ENCODE peak calls at places on chromosomes 5 and 9, in six cellular contexts. V is upper lobe of right lung, M is IMR-90, D is transverse colon, Y is fibroblast of mammary gland, F is neural crest cell. Z is an unnamed sample.

GRCh38 chr5:52693279-52693678 is 94.4 kb upstream of the ITGA1 start:
- DNase-seq in V (no peak), Y (peak), M (peak), F (no peak), D (peak), Z (no peak)

GRCh38 chr9:36738318-36738975 is 165.8 kb downstream of the MELK start:
- DNase-seq in F (no peak), V (no peak), Y (peak), M (peak), D (no peak), Z (no peak)

GRCh38 chr9:105355810-105356209 is 92.0 kb upstream of the FSD1L start:
- DNase-seq in Y (peak), F (no peak), M (peak), D (peak), V (no peak), Z (no peak)

GRCh38 chr9:88025411-88026132 is 51.2 kb upstream of the CDK20 start:
- DNase-seq in F (no peak), D (no peak), M (no peak), Y (no peak), V (no peak), Z (no peak)

GRCh38 chr5:142038735-142039134 is 25.9 kb upstream of the GNPDA1 start:
- DNase-seq in D (no peak), F (no peak), M (no peak), Y (no peak), V (no peak), Z (no peak)

GRCh38 chr9:34151398-34151797 is 24.9 kb upstream of the DCAF12 start:
- DNase-seq in M (no peak), D (no peak), V (no peak), F (no peak), Y (no peak), Z (no peak)

GRCh38 chr5:128395073-128395472 is 143.0 kb downstream of the FBN2 start:
- DNase-seq in M (no peak), F (no peak), V (no peak), Y (no peak), D (no peak), Z (no peak)

GRCh38 chr5:74367241-74367733 is 273.2 kb downstream of the ENC1 start:
- DNase-seq in Y (no peak), V (no peak), M (no peak), F (no peak), D (no peak), Z (no peak)

GRCh38 chr5:142608094-142608493 is 77.8 kb downstream of the FGF1 start:
- DNase-seq in M (no peak), V (no peak), F (no peak), D (no peak), Y (no peak), Z (no peak)

GRCh38 chr9:122221223-122221811 is 7.4 kb downstream of the LHX6 start:
- DNase-seq in M (no peak), V (no peak), Y (no peak), D (no peak), F (no peak), Z (no peak)

GRCh38 chr5:37730896-37731455 is 108.9 kb downstream of the GDNF start:
- DNase-seq in F (no peak), Y (no peak), D (no peak), V (no peak), M (no peak), Z (no peak)

GRCh38 chr9:89497181-89497963 is 541 bp downstream of the SEMA4D start:
- DNase-seq in D (peak), F (peak), V (no peak), Y (no peak), M (no peak), Z (peak)

GRCh38 chr5:137867664-137868063 is at the start of gene MYOT:
- DNase-seq in Y (no peak), F (no peak), M (no peak), D (no peak), V (no peak), Z (no peak)

GRCh38 chr5:131720714-131721113 is 76.1 kb downstream of the FNIP1 start:
- DNase-seq in F (no peak), D (no peak), M (no peak), Y (peak), V (no peak), Z (no peak)

GRCh38 chr9:112097712-112098688 is 77.1 kb downstream of the SUSD1 start:
- DNase-seq in Y (peak), F (peak), V (no peak), M (peak), D (peak), Z (no peak)

GRCh38 chr5:154503698-154504039 is 25.6 kb upstream of the HAND1 start:
- DNase-seq in Y (no peak), V (no peak), F (no peak), D (no peak), M (no peak), Z (no peak)

GRCh38 chr5:154506716-154507080 is 28.7 kb upstream of the HAND1 start:
- DNase-seq in F (no peak), Y (no peak), M (no peak), V (peak), D (no peak), Z (no peak)

GRCh38 chr5:154508114-154508513 is 30.1 kb upstream of the HAND1 start:
- DNase-seq in F (no peak), M (no peak), D (no peak), V (peak), Y (no peak), Z (no peak)

GRCh38 chr5:154506049-154506715 is 28.2 kb upstream of the HAND1 start:
- DNase-seq in Y (no peak), M (no peak), D (no peak), V (peak), F (no peak), Z (no peak)

DNA sequence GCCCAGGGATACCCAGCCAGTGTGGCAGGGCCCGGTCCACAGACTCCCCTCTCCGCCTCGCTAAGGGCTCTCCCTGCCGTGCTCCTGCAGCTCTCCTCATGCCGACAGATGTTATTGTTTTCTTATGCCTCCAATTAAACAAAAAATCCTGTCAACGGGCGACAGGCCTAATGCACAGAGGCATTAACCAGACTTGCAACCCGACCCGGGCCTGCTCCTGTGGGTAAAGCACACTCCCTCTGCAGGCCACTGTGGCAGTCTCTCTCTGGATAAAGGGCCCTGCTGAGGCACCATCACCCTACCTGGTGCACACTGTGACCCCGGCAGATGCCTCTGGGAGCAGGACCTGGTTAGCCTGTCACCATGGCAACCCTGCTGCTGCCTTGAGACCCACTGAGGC is 27.5 kb upstream of the HAND1 start:
- DNase-seq in Y (no peak), D (no peak), F (no peak), M (no peak), V (peak), Z (no peak)
- TF ChIP-seq CTCF in Y (no peak), D (no peak), F (no peak), M (no peak), V (no peak), Z (no peak)

DNA sequence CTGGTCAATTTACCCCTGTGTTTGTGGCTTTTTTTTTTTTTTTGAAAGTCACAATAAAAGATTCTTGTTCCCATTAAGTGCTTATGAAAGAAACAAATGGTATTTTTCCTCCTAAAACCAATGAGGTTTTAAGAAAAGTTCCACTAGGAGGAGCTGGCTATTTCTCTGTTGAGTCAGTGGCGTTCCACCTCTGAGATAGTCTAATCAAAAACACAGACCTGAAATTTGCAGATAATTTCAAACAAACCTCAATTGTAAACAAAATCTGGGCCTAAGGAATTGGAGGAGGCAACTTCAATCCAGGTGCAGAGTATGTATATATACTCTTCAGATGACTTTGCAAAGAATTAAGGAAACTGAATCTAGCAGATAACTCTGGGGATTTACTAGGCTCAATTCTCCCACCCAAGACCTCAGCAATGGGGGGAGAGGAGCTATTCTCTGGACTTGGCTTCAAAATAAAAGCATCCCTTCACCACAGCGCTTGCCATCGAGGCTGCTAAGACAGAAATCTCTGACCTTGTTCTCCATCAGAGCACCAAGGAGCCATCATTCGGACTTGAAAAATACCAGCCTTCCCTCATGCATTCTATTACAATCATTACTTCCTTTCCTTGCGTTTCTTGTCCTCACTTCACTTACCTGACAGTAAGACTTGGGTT is 52.4 kb downstream of the FANCC start:
- DNase-seq in F (no peak), Y (peak), D (no peak), V (no peak), M (peak), Z (no peak)
- TF ChIP-seq CTCF in F (peak), Y (peak), D (peak), V (peak), M (peak), Z (peak)

GRCh38 chr9:125633116-125633743 is 73.8 kb downstream of the MAPKAP1 start:
- DNase-seq in M (no peak), Y (peak), V (no peak), F (no peak), D (no peak), Z (no peak)

GRCh38 chr9:125638239-125638638 is 68.8 kb downstream of the MAPKAP1 start:
- DNase-seq in V (no peak), D (no peak), Y (no peak), F (no peak), M (no peak), Z (no peak)

GRCh38 chr9:125637264-125637663 is 69.7 kb downstream of the MAPKAP1 start:
- DNase-seq in F (no peak), V (no peak), Y (no peak), D (no peak), M (no peak), Z (no peak)

GRCh38 chr9:125634040-125634717 is 72.8 kb downstream of the MAPKAP1 start:
- DNase-seq in D (no peak), M (peak), Y (peak), F (no peak), V (no peak), Z (no peak)

DNA sequence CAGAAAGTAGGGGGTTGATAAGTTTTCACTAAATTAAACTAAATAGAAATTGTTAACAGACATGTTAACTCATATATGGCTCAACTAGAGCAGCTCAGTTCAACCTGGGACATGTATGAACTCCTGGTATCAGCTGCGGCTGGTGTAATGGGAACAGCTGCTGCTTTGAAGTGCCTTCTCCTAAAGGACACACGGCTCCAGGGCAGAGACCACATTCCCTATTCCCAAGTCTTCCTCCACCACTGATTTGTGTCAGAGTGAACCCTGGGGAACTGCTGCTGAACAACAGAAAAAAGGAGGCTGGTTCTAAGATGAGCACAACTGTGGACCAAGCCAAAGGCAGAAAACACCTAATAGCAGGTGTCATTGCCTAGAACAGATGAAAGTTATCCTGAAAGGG is 71.1 kb downstream of the MAPKAP1 start:
- DNase-seq in V (no peak), D (no peak), F (no peak), M (no peak), Y (no peak), Z (no peak)
- TF ChIP-seq CTCF in V (no peak), D (no peak), F (no peak), M (no peak), Y (no peak), Z (no peak)

DNA sequence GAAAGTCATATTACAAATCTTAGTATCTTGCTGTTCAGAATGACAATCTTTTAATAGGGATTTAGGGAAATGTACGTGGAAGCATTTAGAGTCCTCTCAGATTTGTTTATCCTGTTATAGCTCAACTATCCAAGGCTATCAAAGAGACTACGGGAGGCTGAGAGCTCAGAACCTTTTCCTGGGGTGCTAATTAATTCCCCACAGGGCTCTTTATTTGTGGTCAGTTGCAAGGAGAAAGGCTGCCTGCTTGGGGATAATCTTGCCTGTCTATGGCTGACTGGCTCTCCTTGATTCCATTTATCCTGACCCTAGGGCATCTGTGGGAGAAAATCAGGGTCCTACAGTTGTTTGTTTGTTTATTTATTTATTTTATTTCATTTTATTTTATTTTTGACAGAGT is 28.0 kb upstream of the RPS23 start:
- DNase-seq in D (no peak), M (no peak), V (no peak), Y (no peak), F (no peak), Z (no peak)
- TF ChIP-seq CTCF in D (no peak), M (no peak), V (no peak), Y (no peak), F (no peak), Z (no peak)

GRCh38 chr5:111756701-111757581 is at the start of gene NREP:
- DNase-seq in Y (peak), V (peak), M (peak), D (peak), F (peak), Z (peak)

GRCh38 chr5:111755264-111755941 is 1.6 kb downstream of the NREP start:
- DNase-seq in D (no peak), F (no peak), M (no peak), Y (no peak), V (no peak), Z (no peak)

GRCh38 chr5:111754190-111754589 is 2.8 kb downstream of the NREP start:
- DNase-seq in F (no peak), V (no peak), D (no peak), Y (no peak), M (no peak), Z (no peak)

GRCh38 chr5:111757582-111758283 is 739 bp upstream of the NREP start:
- DNase-seq in M (peak), Y (peak), V (peak), D (peak), F (peak), Z (peak)

GRCh38 chr5:111755942-111756353 is 1.0 kb downstream of the NREP start:
- DNase-seq in D (no peak), M (peak), V (no peak), F (no peak), Y (peak), Z (no peak)
- TF ChIP-seq CTCF in D (no peak), M (peak), V (no peak), F (no peak), Y (no peak), Z (no peak)

DNA sequence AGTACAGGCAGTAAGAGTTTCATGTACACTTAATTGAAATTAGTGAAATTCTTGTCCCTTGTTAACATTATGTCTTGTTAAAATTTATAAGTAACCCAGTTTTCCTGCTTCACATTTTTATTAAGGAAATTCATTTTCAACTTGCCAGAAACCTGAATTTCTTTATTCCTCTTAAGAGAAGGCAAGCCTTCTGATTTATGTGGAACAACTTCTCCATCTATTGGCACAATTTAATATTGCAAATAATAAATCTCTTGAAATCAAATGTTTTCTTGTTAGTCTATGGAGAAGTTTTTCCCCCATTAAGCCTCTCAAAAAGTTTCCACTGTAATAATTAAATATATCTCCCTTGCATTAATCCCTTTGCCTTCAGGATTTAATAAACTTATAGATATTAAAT is 33.8 kb upstream of the ACO1 start:
- DNase-seq in D (no peak), V (no peak), F (no peak), Y (peak), M (peak), Z (no peak)
- TF ChIP-seq CTCF in D (no peak), V (peak), F (peak), Y (peak), M (peak), Z (peak)

GRCh38 chr5:168064933-168065622 is 226.4 kb upstream of the WWC1 start:
- DNase-seq in D (no peak), V (no peak), Y (no peak), F (no peak), M (no peak), Z (no peak)

GRCh38 chr5:168059111-168059510 is 232.3 kb upstream of the WWC1 start:
- DNase-seq in M (no peak), Y (no peak), F (no peak), D (no peak), V (no peak), Z (no peak)

GRCh38 chr5:168066536-168067208 is 224.8 kb upstream of the WWC1 start:
- DNase-seq in F (no peak), Y (no peak), M (no peak), D (no peak), V (no peak), Z (no peak)

DNA sequence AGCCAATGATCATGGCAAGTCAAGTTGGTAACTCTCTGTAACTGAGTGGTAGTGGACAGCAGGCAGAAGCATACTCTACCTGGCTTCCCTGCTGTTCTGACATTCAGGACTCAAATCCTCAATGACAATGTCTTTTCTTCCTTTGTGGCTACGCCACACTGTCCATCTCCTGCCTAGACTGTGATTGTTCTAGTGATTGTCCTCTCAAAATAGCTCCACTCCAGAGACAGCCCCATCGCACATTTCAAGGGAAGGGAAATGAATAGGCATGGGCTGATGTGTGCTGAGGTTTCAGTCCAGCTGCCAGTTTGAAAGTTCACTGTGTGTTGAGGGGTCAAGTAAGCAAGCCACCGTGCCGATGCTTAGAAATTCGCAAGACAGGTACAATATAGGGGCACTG is 227.0 kb upstream of the WWC1 start:
- DNase-seq in V (no peak), Y (no peak), D (no peak), F (no peak), M (no peak), Z (no peak)
- TF ChIP-seq CTCF in V (no peak), Y (no peak), D (no peak), F (no peak), M (no peak), Z (no peak)

Z was measured in chondrocyte.